ENCODE peak calls at places on chromosomes 11 and 22, in six cellular contexts. One of them, this sample, is unnamed.

GRCh38 chr11:48019230-48019584 is 38.8 kb downstream of the PTPRJ start:
- DNase-seq in transverse colon: no peak
- DNase-seq in psoas muscle: no peak
- DNase-seq in hepatocyte: peak; percentile 80
- DNase-seq in suprapubic skin: no peak
- DNase-seq in CD8-positive, alpha-beta T cell: no peak
- DNase-seq in this sample: no peak

GRCh38 chr11:2212411-2213251 is 41.0 kb upstream of the TH start:
- DNase-seq in transverse colon: no peak
- DNase-seq in psoas muscle: peak; percentile 5
- DNase-seq in hepatocyte: no peak
- DNase-seq in suprapubic skin: no peak
- DNase-seq in CD8-positive, alpha-beta T cell: no peak
- DNase-seq in this sample: peak; percentile 42

GRCh38 chr11:288328-289144 is at the start of gene PGGHG:
- DNase-seq in transverse colon: peak; percentile 87
- DNase-seq in psoas muscle: peak; percentile 79
- DNase-seq in hepatocyte: peak; percentile 84
- DNase-seq in suprapubic skin: peak; percentile 85
- DNase-seq in CD8-positive, alpha-beta T cell: peak; percentile 69
- DNase-seq in this sample: no peak

GRCh38 chr11:126163074-126163700 is 48.3 kb downstream of the RPUSD4 start:
- DNase-seq in transverse colon: no peak
- DNase-seq in psoas muscle: peak; percentile 41
- DNase-seq in hepatocyte: peak; percentile 85
- DNase-seq in suprapubic skin: no peak
- DNase-seq in CD8-positive, alpha-beta T cell: no peak
- DNase-seq in this sample: no peak

GRCh38 chr11:123430736-123431356 is 777 bp downstream of the GRAMD1B start:
- DNase-seq in transverse colon: peak; percentile 72
- DNase-seq in psoas muscle: peak; percentile 49
- DNase-seq in hepatocyte: peak; percentile 45
- DNase-seq in suprapubic skin: peak; percentile 84
- DNase-seq in CD8-positive, alpha-beta T cell: peak; percentile 41
- DNase-seq in this sample: peak; percentile 19

GRCh38 chr11:59216654-59217640 is 4.2 kb upstream of the MPEG1 start:
- DNase-seq in transverse colon: peak; percentile 46
- DNase-seq in psoas muscle: no peak
- DNase-seq in hepatocyte: no peak
- DNase-seq in suprapubic skin: no peak
- DNase-seq in CD8-positive, alpha-beta T cell: no peak
- DNase-seq in this sample: no peak

GRCh38 chr11:5237384-5237783 is 3.1 kb upstream of the HBD start:
- DNase-seq in transverse colon: no peak
- DNase-seq in psoas muscle: no peak
- DNase-seq in hepatocyte: no peak
- DNase-seq in suprapubic skin: no peak
- DNase-seq in CD8-positive, alpha-beta T cell: no peak
- DNase-seq in this sample: no peak

GRCh38 chr11:94932503-94932902 is 40.9 kb downstream of the CWC15 start:
- DNase-seq in transverse colon: no peak
- DNase-seq in psoas muscle: no peak
- DNase-seq in hepatocyte: no peak
- DNase-seq in suprapubic skin: no peak
- DNase-seq in CD8-positive, alpha-beta T cell: no peak
- DNase-seq in this sample: no peak

GRCh38 chr22:47000256-47000655 is 237.8 kb downstream of the TBC1D22A start:
- DNase-seq in transverse colon: no peak
- DNase-seq in psoas muscle: no peak
- DNase-seq in hepatocyte: no peak
- DNase-seq in suprapubic skin: no peak
- DNase-seq in CD8-positive, alpha-beta T cell: no peak
- DNase-seq in this sample: no peak

GRCh38 chr22:38751422-38752346 is 4.1 kb downstream of the SUN2 start:
- DNase-seq in transverse colon: peak; percentile 83
- DNase-seq in psoas muscle: peak; percentile 80
- DNase-seq in hepatocyte: no peak
- DNase-seq in suprapubic skin: no peak
- DNase-seq in CD8-positive, alpha-beta T cell: peak; percentile 80
- DNase-seq in this sample: peak; percentile 89

GRCh38 chr11:61875698-61876097 is 15.6 kb downstream of the FADS3 start:
- DNase-seq in transverse colon: no peak
- DNase-seq in psoas muscle: no peak
- DNase-seq in hepatocyte: no peak
- DNase-seq in suprapubic skin: no peak
- DNase-seq in CD8-positive, alpha-beta T cell: no peak
- DNase-seq in this sample: no peak
- H3K4me3 ChIP-seq in transverse colon: no peak overlapping the region
- H3K4me3 ChIP-seq in psoas muscle: no peak overlapping the region
- H3K4me3 ChIP-seq in hepatocyte: no peak overlapping the region
- H3K4me3 ChIP-seq in suprapubic skin: no peak overlapping the region
- H3K4me3 ChIP-seq in CD8-positive, alpha-beta T cell: no peak overlapping the region
- H3K4me3 ChIP-seq in this sample: no peak overlapping the region

DNA sequence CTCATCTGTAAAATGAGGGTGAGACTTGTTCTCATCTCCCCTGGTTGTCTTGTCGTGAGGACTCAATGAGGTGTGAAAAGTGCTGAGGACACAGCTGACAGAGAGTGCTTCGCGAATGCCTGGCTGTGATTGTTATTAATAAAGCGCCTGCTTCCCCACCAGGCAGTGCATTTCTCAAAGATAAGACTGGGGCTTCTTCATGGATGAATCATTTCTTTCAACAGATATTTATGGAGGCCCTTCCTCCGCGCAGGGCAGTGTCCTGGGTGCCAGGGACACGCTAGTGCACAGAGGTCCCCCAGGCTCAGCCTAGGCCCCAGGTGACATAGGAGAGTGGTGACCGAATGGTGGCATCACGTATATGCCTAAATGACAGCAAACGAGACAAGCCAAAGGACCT is 34.3 kb upstream of the SHISAL1 start:
- DNase-seq in transverse colon: no peak
- DNase-seq in psoas muscle: no peak
- DNase-seq in hepatocyte: no peak
- DNase-seq in suprapubic skin: no peak
- DNase-seq in CD8-positive, alpha-beta T cell: no peak
- DNase-seq in this sample: no peak
- TF ChIP-seq CTCF in transverse colon: no peak
- TF ChIP-seq CTCF in psoas muscle: no peak
- TF ChIP-seq CTCF in hepatocyte: no peak
- TF ChIP-seq CTCF in suprapubic skin: no peak
- TF ChIP-seq CTCF in CD8-positive, alpha-beta T cell: no peak
- TF ChIP-seq CTCF in this sample: no peak

DNA sequence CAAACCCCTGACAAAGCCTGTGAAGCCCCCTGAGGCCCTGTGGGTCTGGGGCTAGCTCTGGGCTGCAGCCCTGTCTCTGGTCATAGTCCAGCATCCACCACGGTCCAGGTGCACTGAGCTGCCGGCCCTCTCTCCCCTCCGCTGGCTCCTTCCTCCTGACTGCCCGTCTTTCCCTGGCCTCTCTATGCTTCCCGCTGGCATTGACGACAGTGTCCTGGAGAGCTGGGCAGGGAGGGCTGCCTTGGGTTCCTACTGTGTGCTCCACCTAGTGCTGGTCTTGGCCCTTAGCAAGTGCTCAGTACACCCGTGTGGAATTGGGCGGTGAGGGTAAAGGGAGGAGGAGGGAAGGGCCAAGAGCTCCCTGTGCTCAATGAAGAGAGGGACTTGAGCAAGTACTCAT is 868 bp upstream of the MYEOV start:
- DNase-seq in transverse colon: no peak
- DNase-seq in psoas muscle: no peak
- DNase-seq in hepatocyte: no peak
- DNase-seq in suprapubic skin: no peak
- DNase-seq in CD8-positive, alpha-beta T cell: no peak
- DNase-seq in this sample: no peak
- H3K27ac ChIP-seq in transverse colon: peak overlapping the region; percentile 50
- H3K27ac ChIP-seq in psoas muscle: no peak overlapping the region
- H3K27ac ChIP-seq in hepatocyte: no peak overlapping the region
- H3K27ac ChIP-seq in suprapubic skin: no peak overlapping the region
- H3K27ac ChIP-seq in CD8-positive, alpha-beta T cell: no peak overlapping the region
- H3K27ac ChIP-seq in this sample: no peak overlapping the region

GRCh38 chr11:134120921-134121526 is 52.2 kb downstream of the JAM3 start:
- DNase-seq in transverse colon: no peak
- DNase-seq in psoas muscle: peak; percentile 16
- DNase-seq in hepatocyte: no peak
- DNase-seq in suprapubic skin: no peak
- DNase-seq in CD8-positive, alpha-beta T cell: no peak
- DNase-seq in this sample: no peak

GRCh38 chr11:134131628-134132244 is 62.9 kb downstream of the JAM3 start:
- DNase-seq in transverse colon: no peak
- DNase-seq in psoas muscle: no peak
- DNase-seq in hepatocyte: no peak
- DNase-seq in suprapubic skin: no peak
- DNase-seq in CD8-positive, alpha-beta T cell: no peak
- DNase-seq in this sample: no peak

GRCh38 chr11:134124660-134125451 is 56.0 kb downstream of the JAM3 start:
- DNase-seq in transverse colon: no peak
- DNase-seq in psoas muscle: peak; percentile 51
- DNase-seq in hepatocyte: peak; percentile 61
- DNase-seq in suprapubic skin: peak; percentile 84
- DNase-seq in CD8-positive, alpha-beta T cell: no peak
- DNase-seq in this sample: peak; percentile 57

GRCh38 chr11:134125507-134125906 is 56.6 kb downstream of the JAM3 start:
- DNase-seq in transverse colon: no peak
- DNase-seq in psoas muscle: no peak
- DNase-seq in hepatocyte: no peak
- DNase-seq in suprapubic skin: no peak
- DNase-seq in CD8-positive, alpha-beta T cell: no peak
- DNase-seq in this sample: no peak

GRCh38 chr11:134126197-134126822 is 57.4 kb downstream of the JAM3 start:
- DNase-seq in transverse colon: no peak
- DNase-seq in psoas muscle: no peak
- DNase-seq in hepatocyte: peak; percentile 26
- DNase-seq in suprapubic skin: no peak
- DNase-seq in CD8-positive, alpha-beta T cell: no peak
- DNase-seq in this sample: no peak
- H3K4me3 ChIP-seq in transverse colon: no peak overlapping the region
- H3K4me3 ChIP-seq in psoas muscle: no peak overlapping the region
- H3K4me3 ChIP-seq in hepatocyte: no peak overlapping the region
- H3K4me3 ChIP-seq in suprapubic skin: no peak overlapping the region
- H3K4me3 ChIP-seq in CD8-positive, alpha-beta T cell: no peak overlapping the region
- H3K4me3 ChIP-seq in this sample: no peak overlapping the region

DNA sequence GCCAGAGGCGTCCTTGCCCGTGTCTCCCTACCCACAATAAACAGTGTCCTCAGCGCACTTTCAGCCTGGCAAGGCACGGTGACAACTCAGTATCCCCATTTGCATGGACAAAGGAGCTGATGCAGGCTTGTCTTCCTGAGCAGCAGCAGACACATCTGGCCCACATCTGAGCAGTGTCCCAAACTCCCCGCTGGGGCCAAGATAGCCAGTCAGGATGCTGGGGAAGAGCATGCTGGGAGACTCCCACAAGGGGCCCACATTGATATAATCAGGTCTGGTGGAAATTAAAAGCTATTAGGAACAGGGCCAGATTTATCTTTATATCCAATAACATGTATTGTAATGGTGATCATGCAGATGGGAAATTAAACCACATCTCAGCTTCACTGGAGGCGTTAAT is 24.7 kb downstream of the DSCAML1 start:
- DNase-seq in transverse colon: no peak
- DNase-seq in psoas muscle: no peak
- DNase-seq in hepatocyte: no peak
- DNase-seq in suprapubic skin: no peak
- DNase-seq in CD8-positive, alpha-beta T cell: no peak
- DNase-seq in this sample: no peak
- TF ChIP-seq CTCF in transverse colon: no peak
- TF ChIP-seq CTCF in psoas muscle: no peak
- TF ChIP-seq CTCF in hepatocyte: no peak
- TF ChIP-seq CTCF in suprapubic skin: no peak
- TF ChIP-seq CTCF in CD8-positive, alpha-beta T cell: no peak
- TF ChIP-seq CTCF in this sample: no peak

GRCh38 chr11:122159173-122159701 is 43.2 kb upstream of the BLID start:
- DNase-seq in transverse colon: no peak
- DNase-seq in psoas muscle: no peak
- DNase-seq in hepatocyte: peak; percentile 23
- DNase-seq in suprapubic skin: no peak
- DNase-seq in CD8-positive, alpha-beta T cell: no peak
- DNase-seq in this sample: no peak
- H3K27ac ChIP-seq in transverse colon: peak overlapping the region; percentile 40
- H3K27ac ChIP-seq in psoas muscle: peak overlapping the region; percentile 57
- H3K27ac ChIP-seq in hepatocyte: peak overlapping the region; percentile 81
- H3K27ac ChIP-seq in suprapubic skin: peak overlapping the region; percentile 3
- H3K27ac ChIP-seq in CD8-positive, alpha-beta T cell: no peak overlapping the region
- H3K27ac ChIP-seq in this sample: peak overlapping the region; percentile 78

DNA sequence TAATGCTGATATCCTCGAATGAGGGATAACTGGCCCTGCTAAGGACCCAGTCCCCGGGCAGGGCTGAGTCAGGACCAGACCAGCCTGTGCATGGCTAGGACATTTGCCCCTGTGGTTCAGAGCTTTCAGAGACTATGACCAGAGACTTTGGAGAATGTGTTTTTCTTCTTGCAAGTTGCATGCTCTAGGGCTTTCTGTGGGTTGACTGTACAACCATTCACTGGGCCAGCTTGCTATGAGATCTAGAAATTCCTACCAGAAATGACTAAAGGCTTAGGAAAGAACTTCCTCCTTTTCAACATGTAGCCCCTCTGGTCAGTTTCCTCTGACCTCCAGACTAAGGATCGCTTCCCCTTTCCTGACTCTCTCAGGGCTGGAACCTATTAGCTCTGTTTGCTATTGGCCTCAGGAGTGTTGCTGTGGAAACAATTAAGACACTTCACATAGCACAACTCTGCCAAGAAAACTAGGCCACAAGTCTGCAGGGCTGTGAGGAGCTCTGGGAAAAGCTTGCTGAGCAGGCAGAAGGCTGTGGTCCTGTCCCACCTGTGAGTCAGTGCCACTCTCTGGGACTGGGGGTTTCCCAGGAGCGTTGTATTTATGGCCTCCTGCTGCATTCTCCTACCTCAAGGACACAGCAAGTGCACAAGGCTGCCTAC is 10.7 kb downstream of the CRY2 start:
- DNase-seq in transverse colon: no peak
- DNase-seq in psoas muscle: peak; percentile 52
- DNase-seq in hepatocyte: peak; percentile 58
- DNase-seq in suprapubic skin: no peak
- DNase-seq in CD8-positive, alpha-beta T cell: no peak
- DNase-seq in this sample: no peak
- H3K4me3 ChIP-seq in transverse colon: no peak overlapping the region
- H3K4me3 ChIP-seq in psoas muscle: peak overlapping the region; percentile 19
- H3K4me3 ChIP-seq in hepatocyte: no peak overlapping the region
- H3K4me3 ChIP-seq in suprapubic skin: peak overlapping the region; percentile 7
- H3K4me3 ChIP-seq in CD8-positive, alpha-beta T cell: no peak overlapping the region
- H3K4me3 ChIP-seq in this sample: no peak overlapping the region